ENCODE peak calls at places on chromosome 18, in nine cellular contexts. One of them, this sample, is unnamed.

GRCh38 chr18:50232419-50232818 is 33.9 kb downstream of the CFAP53 start:
- DNase-seq in choroid plexus epithelial cell: no peak
- DNase-seq in right atrium auricular region: no peak
- DNase-seq in uterus: no peak
- DNase-seq in astrocyte of the cerebellum: no peak
- DNase-seq in AG10803: no peak
- DNase-seq in nephron progenitor cell: peak
- DNase-seq in GM10248: no peak
- DNase-seq in cardiac muscle cell: no peak
- DNase-seq in this sample: no peak

GRCh38 chr18:62329676-62330454 is 4.8 kb downstream of the TNFRSF11A start:
- DNase-seq in right atrium auricular region: peak
- DNase-seq in uterus: no peak
- DNase-seq in GM10248: no peak
- DNase-seq in astrocyte of the cerebellum: no peak
- DNase-seq in choroid plexus epithelial cell: peak
- DNase-seq in nephron progenitor cell: no peak
- DNase-seq in AG10803: peak
- DNase-seq in cardiac muscle cell: peak
- DNase-seq in this sample: peak

GRCh38 chr18:57519668-57520424 is 66.7 kb downstream of the FECH start:
- DNase-seq in uterus: no peak
- DNase-seq in GM10248: no peak
- DNase-seq in choroid plexus epithelial cell: no peak
- DNase-seq in astrocyte of the cerebellum: no peak
- DNase-seq in cardiac muscle cell: no peak
- DNase-seq in AG10803: no peak
- DNase-seq in nephron progenitor cell: no peak
- DNase-seq in right atrium auricular region: no peak
- DNase-seq in this sample: no peak

GRCh38 chr18:681985-682384 is 24.5 kb downstream of the TYMS start:
- DNase-seq in choroid plexus epithelial cell: no peak
- DNase-seq in GM10248: no peak
- DNase-seq in uterus: no peak
- DNase-seq in cardiac muscle cell: no peak
- DNase-seq in astrocyte of the cerebellum: no peak
- DNase-seq in AG10803: no peak
- DNase-seq in right atrium auricular region: no peak
- DNase-seq in nephron progenitor cell: no peak
- DNase-seq in this sample: peak

GRCh38 chr18:76491436-76491800 is 3.6 kb downstream of the ZNF516 start:
- DNase-seq in choroid plexus epithelial cell: peak
- DNase-seq in cardiac muscle cell: peak
- DNase-seq in nephron progenitor cell: peak
- DNase-seq in uterus: peak
- DNase-seq in GM10248: peak
- DNase-seq in astrocyte of the cerebellum: no peak
- DNase-seq in right atrium auricular region: no peak
- DNase-seq in AG10803: peak
- DNase-seq in this sample: peak

GRCh38 chr18:57088883-57089282 is 58.0 kb upstream of the BOD1L2 start:
- DNase-seq in choroid plexus epithelial cell: no peak
- DNase-seq in AG10803: no peak
- DNase-seq in uterus: no peak
- DNase-seq in astrocyte of the cerebellum: no peak
- DNase-seq in right atrium auricular region: no peak
- DNase-seq in GM10248: no peak
- DNase-seq in cardiac muscle cell: no peak
- DNase-seq in nephron progenitor cell: no peak
- DNase-seq in this sample: no peak

GRCh38 chr18:79524181-79525078 is 128.7 kb downstream of the NFATC1 start:
- DNase-seq in right atrium auricular region: peak
- DNase-seq in astrocyte of the cerebellum: no peak
- DNase-seq in choroid plexus epithelial cell: no peak
- DNase-seq in cardiac muscle cell: no peak
- DNase-seq in nephron progenitor cell: no peak
- DNase-seq in AG10803: no peak
- DNase-seq in uterus: peak
- DNase-seq in GM10248: peak
- DNase-seq in this sample: peak

GRCh38 chr18:6401687-6402086 is 13.0 kb downstream of the L3MBTL4 start:
- DNase-seq in uterus: no peak
- DNase-seq in astrocyte of the cerebellum: no peak
- DNase-seq in AG10803: no peak
- DNase-seq in choroid plexus epithelial cell: no peak
- DNase-seq in nephron progenitor cell: peak
- DNase-seq in cardiac muscle cell: no peak
- DNase-seq in GM10248: no peak
- DNase-seq in right atrium auricular region: no peak
- DNase-seq in this sample: no peak

GRCh38 chr18:69557246-69557781 is 156.6 kb downstream of the DOK6 start:
- DNase-seq in GM10248: no peak
- DNase-seq in right atrium auricular region: no peak
- DNase-seq in choroid plexus epithelial cell: no peak
- DNase-seq in nephron progenitor cell: no peak
- DNase-seq in uterus: no peak
- DNase-seq in AG10803: no peak
- DNase-seq in cardiac muscle cell: no peak
- DNase-seq in astrocyte of the cerebellum: no peak
- DNase-seq in this sample: no peak

GRCh38 chr18:78704960-78705600 is 274.5 kb upstream of the SALL3 start:
- DNase-seq in right atrium auricular region: no peak
- DNase-seq in nephron progenitor cell: no peak
- DNase-seq in GM10248: no peak
- DNase-seq in AG10803: no peak
- DNase-seq in uterus: no peak
- DNase-seq in choroid plexus epithelial cell: no peak
- DNase-seq in astrocyte of the cerebellum: no peak
- DNase-seq in cardiac muscle cell: no peak
- DNase-seq in this sample: no peak

GRCh38 chr18:11591957-11592356 is 17.4 kb upstream of the SLC35G4 start:
- DNase-seq in right atrium auricular region: no peak
- DNase-seq in astrocyte of the cerebellum: no peak
- DNase-seq in cardiac muscle cell: no peak
- DNase-seq in AG10803: no peak
- DNase-seq in uterus: no peak
- DNase-seq in choroid plexus epithelial cell: no peak
- DNase-seq in nephron progenitor cell: no peak
- DNase-seq in GM10248: no peak
- DNase-seq in this sample: no peak

GRCh38 chr18:73980289-73980979 is 167.2 kb downstream of the FBXO15 start:
- DNase-seq in cardiac muscle cell: peak
- DNase-seq in GM10248: no peak
- DNase-seq in astrocyte of the cerebellum: no peak
- DNase-seq in choroid plexus epithelial cell: peak
- DNase-seq in AG10803: peak
- DNase-seq in nephron progenitor cell: peak
- DNase-seq in right atrium auricular region: no peak
- DNase-seq in uterus: no peak
- DNase-seq in this sample: no peak

GRCh38 chr18:76466410-76466991 is 28.5 kb downstream of the ZNF516 start:
- DNase-seq in cardiac muscle cell: no peak
- DNase-seq in GM10248: no peak
- DNase-seq in AG10803: no peak
- DNase-seq in uterus: peak
- DNase-seq in nephron progenitor cell: no peak
- DNase-seq in astrocyte of the cerebellum: no peak
- DNase-seq in choroid plexus epithelial cell: no peak
- DNase-seq in right atrium auricular region: peak
- DNase-seq in this sample: no peak

GRCh38 chr18:74420926-74421325 is 36.2 kb downstream of the DIPK1C start:
- DNase-seq in uterus: no peak
- DNase-seq in cardiac muscle cell: no peak
- DNase-seq in choroid plexus epithelial cell: no peak
- DNase-seq in nephron progenitor cell: no peak
- DNase-seq in AG10803: no peak
- DNase-seq in right atrium auricular region: no peak
- DNase-seq in GM10248: no peak
- DNase-seq in astrocyte of the cerebellum: no peak
- DNase-seq in this sample: no peak

GRCh38 chr18:76414936-76415621 is 80.0 kb downstream of the ZNF516 start:
- DNase-seq in astrocyte of the cerebellum: no peak
- DNase-seq in choroid plexus epithelial cell: no peak
- DNase-seq in GM10248: no peak
- DNase-seq in uterus: no peak
- DNase-seq in cardiac muscle cell: no peak
- DNase-seq in nephron progenitor cell: no peak
- DNase-seq in AG10803: no peak
- DNase-seq in right atrium auricular region: no peak
- DNase-seq in this sample: no peak

GRCh38 chr18:44996261-44996660 is 315.6 kb downstream of the SETBP1 start:
- DNase-seq in right atrium auricular region: no peak
- DNase-seq in astrocyte of the cerebellum: no peak
- DNase-seq in GM10248: peak
- DNase-seq in choroid plexus epithelial cell: no peak
- DNase-seq in AG10803: no peak
- DNase-seq in cardiac muscle cell: no peak
- DNase-seq in uterus: no peak
- DNase-seq in nephron progenitor cell: no peak
- DNase-seq in this sample: no peak

DNA sequence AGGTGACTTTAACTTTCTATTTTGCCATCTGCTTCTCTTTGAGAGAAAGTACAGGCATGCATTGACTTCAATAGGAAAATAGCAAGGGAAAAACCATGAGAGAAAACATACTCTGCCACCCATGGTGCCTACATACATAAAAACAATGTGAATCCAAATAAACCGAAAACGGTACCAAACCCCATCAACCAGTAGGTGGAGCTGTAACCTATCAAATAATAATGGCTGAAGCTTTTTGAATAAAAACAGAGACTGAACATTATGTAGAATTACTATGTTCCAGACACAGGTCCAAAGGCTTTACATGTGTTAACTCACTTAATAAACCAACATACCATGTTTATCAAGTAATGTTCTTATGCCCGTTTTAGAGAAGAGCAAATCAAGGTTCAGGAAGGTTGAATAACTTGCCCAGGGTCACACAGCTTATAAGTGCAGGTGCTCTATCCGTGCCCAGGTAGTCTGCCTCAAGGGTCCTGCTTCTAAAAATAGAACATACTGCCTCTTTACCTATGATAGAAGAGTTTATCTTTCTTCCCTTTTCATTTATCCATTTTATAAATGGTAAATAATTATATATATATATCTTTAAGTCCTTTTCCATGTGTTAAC is 293.9 kb upstream of the SYT4 start:
- DNase-seq in choroid plexus epithelial cell: peak
- DNase-seq in cardiac muscle cell: peak
- DNase-seq in GM10248: no peak
- DNase-seq in AG10803: peak
- DNase-seq in uterus: peak
- DNase-seq in right atrium auricular region: no peak
- DNase-seq in astrocyte of the cerebellum: peak
- DNase-seq in nephron progenitor cell: peak
- DNase-seq in this sample: peak
- TF ChIP-seq CTCF in choroid plexus epithelial cell: peak
- TF ChIP-seq CTCF in cardiac muscle cell: peak
- TF ChIP-seq CTCF in GM10248: peak
- TF ChIP-seq CTCF in AG10803: peak
- TF ChIP-seq CTCF in uterus: peak
- TF ChIP-seq CTCF in right atrium auricular region: peak
- TF ChIP-seq CTCF in astrocyte of the cerebellum: peak
- TF ChIP-seq CTCF in nephron progenitor cell: peak
- TF ChIP-seq CTCF in this sample: peak

GRCh38 chr18:49206717-49207116 is 253.7 kb downstream of the DYM start:
- DNase-seq in cardiac muscle cell: peak
- DNase-seq in GM10248: no peak
- DNase-seq in astrocyte of the cerebellum: no peak
- DNase-seq in right atrium auricular region: no peak
- DNase-seq in nephron progenitor cell: no peak
- DNase-seq in uterus: no peak
- DNase-seq in AG10803: peak
- DNase-seq in choroid plexus epithelial cell: peak
- DNase-seq in this sample: peak
- TF ChIP-seq CTCF in cardiac muscle cell: peak
- TF ChIP-seq CTCF in GM10248: peak
- TF ChIP-seq CTCF in astrocyte of the cerebellum: peak
- TF ChIP-seq CTCF in right atrium auricular region: no peak
- TF ChIP-seq CTCF in nephron progenitor cell: no peak
- TF ChIP-seq CTCF in uterus: no peak
- TF ChIP-seq CTCF in AG10803: peak
- TF ChIP-seq CTCF in choroid plexus epithelial cell: peak
- TF ChIP-seq CTCF in this sample: no peak

DNA sequence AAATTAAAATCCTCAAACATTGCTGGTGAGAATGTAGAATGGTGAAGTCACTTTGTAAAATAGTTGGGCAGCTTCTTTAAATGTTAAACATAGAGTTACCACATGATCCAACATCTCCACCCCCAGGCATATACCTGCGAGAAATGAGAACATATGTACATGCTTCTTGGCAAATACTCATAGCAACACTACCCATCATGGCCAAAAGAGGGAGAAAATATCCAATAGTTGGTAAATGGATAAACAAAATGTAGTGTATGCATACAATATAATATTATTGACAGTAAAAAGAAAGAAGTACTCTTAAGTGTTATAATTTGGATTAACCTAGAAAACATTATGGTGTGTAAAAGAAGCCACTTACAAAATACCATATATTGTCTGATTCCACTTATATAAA is 185.9 kb downstream of the CDH7 start:
- DNase-seq in cardiac muscle cell: no peak
- DNase-seq in right atrium auricular region: no peak
- DNase-seq in choroid plexus epithelial cell: peak
- DNase-seq in nephron progenitor cell: no peak
- DNase-seq in uterus: no peak
- DNase-seq in GM10248: no peak
- DNase-seq in astrocyte of the cerebellum: no peak
- DNase-seq in AG10803: no peak
- DNase-seq in this sample: no peak
- TF ChIP-seq CTCF in cardiac muscle cell: no peak
- TF ChIP-seq CTCF in right atrium auricular region: no peak
- TF ChIP-seq CTCF in choroid plexus epithelial cell: no peak
- TF ChIP-seq CTCF in nephron progenitor cell: no peak
- TF ChIP-seq CTCF in uterus: no peak
- TF ChIP-seq CTCF in GM10248: no peak
- TF ChIP-seq CTCF in astrocyte of the cerebellum: no peak
- TF ChIP-seq CTCF in AG10803: no peak
- TF ChIP-seq CTCF in this sample: no peak

DNA sequence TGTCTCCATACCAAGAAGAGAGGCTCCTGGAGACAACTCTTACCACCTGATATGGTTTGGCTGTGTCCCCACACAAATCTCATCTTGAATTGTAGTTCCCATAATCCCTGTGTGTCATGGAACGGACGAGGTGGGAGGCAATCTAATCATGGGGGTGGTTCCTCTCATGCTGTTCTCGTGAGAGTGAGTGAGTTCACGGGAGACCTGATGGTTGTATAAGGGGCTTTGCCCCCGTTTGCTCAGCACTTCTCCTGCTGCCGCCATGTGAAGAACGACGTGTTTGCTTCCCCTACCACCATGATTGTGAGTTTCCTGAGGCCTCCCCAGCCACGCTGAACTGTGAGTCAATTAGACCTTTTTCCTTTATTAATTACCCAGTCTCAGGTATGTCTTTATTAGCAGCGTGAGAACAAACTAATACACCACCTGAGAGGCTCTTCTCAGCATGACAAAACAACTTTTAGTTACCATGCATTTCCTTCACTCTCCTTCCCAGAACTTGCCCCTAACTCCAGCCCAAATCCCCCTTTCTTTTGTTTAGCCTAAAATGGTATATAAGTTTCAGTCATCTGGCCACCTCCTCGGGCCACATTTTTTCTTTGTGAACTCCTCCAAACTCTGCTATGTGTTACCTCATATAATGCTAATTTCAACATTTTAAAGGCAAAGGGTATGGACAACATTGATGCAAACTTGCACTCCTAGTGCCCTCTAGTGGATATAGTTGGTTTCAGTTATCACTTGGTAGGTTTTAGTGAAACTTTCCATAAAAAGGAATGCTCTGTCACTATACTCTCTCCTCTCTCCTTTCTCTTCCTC is 58.6 kb upstream of the SLC25A52 start:
- DNase-seq in astrocyte of the cerebellum: peak
- DNase-seq in right atrium auricular region: no peak
- DNase-seq in uterus: no peak
- DNase-seq in GM10248: peak
- DNase-seq in nephron progenitor cell: peak
- DNase-seq in choroid plexus epithelial cell: peak
- DNase-seq in AG10803: peak
- DNase-seq in cardiac muscle cell: peak
- DNase-seq in this sample: no peak
- TF ChIP-seq CTCF in astrocyte of the cerebellum: peak
- TF ChIP-seq CTCF in right atrium auricular region: peak
- TF ChIP-seq CTCF in uterus: peak
- TF ChIP-seq CTCF in GM10248: peak
- TF ChIP-seq CTCF in nephron progenitor cell: peak
- TF ChIP-seq CTCF in choroid plexus epithelial cell: peak
- TF ChIP-seq CTCF in AG10803: peak
- TF ChIP-seq CTCF in cardiac muscle cell: peak
- TF ChIP-seq CTCF in this sample: peak